ENCODE peak calls at places on chromosome 5, in seven cellular contexts. One of them, this sample, is unnamed.

GRCh38 chr5:154288145-154288544 is 97.6 kb downstream of the GALNT10 start:
- DNase-seq in HepG2: peak
- DNase-seq in HCT116: no peak
- DNase-seq in K562: no peak
- DNase-seq in GM12878: no peak
- DNase-seq in H1: no peak
- DNase-seq in SK-N-SH: no peak
- DNase-seq in this sample: peak

GRCh38 chr5:18375637-18376036 is 741.4 kb downstream of the TAF11L14 start:
- DNase-seq in HepG2: no peak
- DNase-seq in HCT116: no peak
- DNase-seq in K562: no peak
- DNase-seq in GM12878: no peak
- DNase-seq in H1: no peak
- DNase-seq in SK-N-SH: peak
- DNase-seq in this sample: no peak

GRCh38 chr5:21807953-21808352 is 1045.2 kb downstream of the CDH12 start:
- DNase-seq in HepG2: no peak
- DNase-seq in HCT116: no peak
- DNase-seq in K562: no peak
- DNase-seq in GM12878: no peak
- DNase-seq in H1: no peak
- DNase-seq in SK-N-SH: no peak
- DNase-seq in this sample: peak

GRCh38 chr5:134227786-134228185 is 1.9 kb upstream of the PPP2CA start:
- DNase-seq in HepG2: peak
- DNase-seq in HCT116: no peak
- DNase-seq in K562: no peak
- DNase-seq in GM12878: no peak
- DNase-seq in H1: no peak
- DNase-seq in SK-N-SH: no peak
- DNase-seq in this sample: no peak

GRCh38 chr5:150461231-150461630 is 11.7 kb upstream of the RPS14 start:
- DNase-seq in HepG2: no peak
- DNase-seq in HCT116: no peak
- DNase-seq in K562: peak
- DNase-seq in GM12878: peak
- DNase-seq in H1: no peak
- DNase-seq in SK-N-SH: no peak
- DNase-seq in this sample: no peak

GRCh38 chr5:133753856-133754255 is 141.5 kb upstream of the FSTL4 start:
- DNase-seq in HepG2: no peak
- DNase-seq in HCT116: no peak
- DNase-seq in K562: no peak
- DNase-seq in GM12878: no peak
- DNase-seq in H1: no peak
- DNase-seq in SK-N-SH: no peak
- DNase-seq in this sample: no peak

GRCh38 chr5:22496666-22497065 is 356.5 kb downstream of the CDH12 start:
- DNase-seq in HepG2: no peak
- DNase-seq in HCT116: no peak
- DNase-seq in K562: no peak
- DNase-seq in GM12878: no peak
- DNase-seq in H1: no peak
- DNase-seq in SK-N-SH: no peak
- DNase-seq in this sample: no peak

GRCh38 chr5:79689541-79690466 is at the start of gene CMYA5:
- DNase-seq in HepG2: no peak
- DNase-seq in HCT116: no peak
- DNase-seq in K562: no peak
- DNase-seq in GM12878: no peak
- DNase-seq in H1: no peak
- DNase-seq in SK-N-SH: no peak
- DNase-seq in this sample: peak

GRCh38 chr5:33524476-33524875 is 83.7 kb downstream of the TARS1 start:
- DNase-seq in HepG2: no peak
- DNase-seq in HCT116: no peak
- DNase-seq in K562: no peak
- DNase-seq in GM12878: no peak
- DNase-seq in H1: no peak
- DNase-seq in SK-N-SH: no peak
- DNase-seq in this sample: no peak

GRCh38 chr5:33312631-33313030 is 128.1 kb upstream of the TARS1 start:
- DNase-seq in HepG2: no peak
- DNase-seq in HCT116: no peak
- DNase-seq in K562: no peak
- DNase-seq in GM12878: no peak
- DNase-seq in H1: no peak
- DNase-seq in SK-N-SH: no peak
- DNase-seq in this sample: no peak

GRCh38 chr5:179765400-179765799 is 28.4 kb upstream of the LTC4S start:
- DNase-seq in HepG2: no peak
- DNase-seq in HCT116: no peak
- DNase-seq in K562: no peak
- DNase-seq in GM12878: no peak
- DNase-seq in H1: no peak
- DNase-seq in SK-N-SH: peak
- DNase-seq in this sample: no peak

GRCh38 chr5:4924581-4924980 is 215.5 kb upstream of the ADAMTS16 start:
- DNase-seq in HepG2: no peak
- DNase-seq in HCT116: no peak
- DNase-seq in K562: no peak
- DNase-seq in GM12878: no peak
- DNase-seq in H1: no peak
- DNase-seq in SK-N-SH: no peak
- DNase-seq in this sample: no peak

GRCh38 chr5:60520451-60521210 is 179.3 kb downstream of the DEPDC1B start:
- DNase-seq in HepG2: no peak
- DNase-seq in HCT116: no peak
- DNase-seq in K562: no peak
- DNase-seq in GM12878: no peak
- DNase-seq in H1: no peak
- DNase-seq in SK-N-SH: no peak
- DNase-seq in this sample: no peak

GRCh38 chr5:100502684-100503083 is 32.5 kb upstream of the FAM174A start:
- DNase-seq in HepG2: no peak
- DNase-seq in HCT116: no peak
- DNase-seq in K562: no peak
- DNase-seq in GM12878: no peak
- DNase-seq in H1: no peak
- DNase-seq in SK-N-SH: no peak
- DNase-seq in this sample: no peak

GRCh38 chr5:6712136-6712581 is 1.1 kb upstream of the TENT4A start:
- DNase-seq in HepG2: peak
- DNase-seq in HCT116: no peak
- DNase-seq in K562: peak
- DNase-seq in GM12878: no peak
- DNase-seq in H1: no peak
- DNase-seq in SK-N-SH: peak
- DNase-seq in this sample: no peak

GRCh38 chr5:170307575-170308465 is 10.2 kb upstream of the LCP2 start:
- DNase-seq in HepG2: no peak
- DNase-seq in HCT116: no peak
- DNase-seq in K562: peak
- DNase-seq in GM12878: no peak
- DNase-seq in H1: no peak
- DNase-seq in SK-N-SH: no peak
- DNase-seq in this sample: peak

GRCh38 chr5:121503111-121503840 is 348.4 kb upstream of the FTMT start:
- DNase-seq in HepG2: peak
- DNase-seq in HCT116: peak
- DNase-seq in K562: peak
- DNase-seq in GM12878: no peak
- DNase-seq in H1: peak
- DNase-seq in SK-N-SH: peak
- DNase-seq in this sample: no peak

GRCh38 chr5:135743684-135744083 is 90.8 kb upstream of the SLC25A48 start:
- DNase-seq in HepG2: no peak
- DNase-seq in HCT116: no peak
- DNase-seq in K562: no peak
- DNase-seq in GM12878: no peak
- DNase-seq in H1: no peak
- DNase-seq in SK-N-SH: peak
- DNase-seq in this sample: no peak

GRCh38 chr5:135834639-135835529 is at the start of gene SLC25A48:
- DNase-seq in HepG2: peak
- DNase-seq in HCT116: peak
- DNase-seq in K562: peak
- DNase-seq in GM12878: no peak
- DNase-seq in H1: peak
- DNase-seq in SK-N-SH: peak
- DNase-seq in this sample: peak

GRCh38 chr5:107215581-107215980 is 455.2 kb downstream of the EFNA5 start:
- DNase-seq in HepG2: no peak
- DNase-seq in HCT116: no peak
- DNase-seq in K562: no peak
- DNase-seq in GM12878: no peak
- DNase-seq in H1: no peak
- DNase-seq in SK-N-SH: no peak
- DNase-seq in this sample: no peak

DNA sequence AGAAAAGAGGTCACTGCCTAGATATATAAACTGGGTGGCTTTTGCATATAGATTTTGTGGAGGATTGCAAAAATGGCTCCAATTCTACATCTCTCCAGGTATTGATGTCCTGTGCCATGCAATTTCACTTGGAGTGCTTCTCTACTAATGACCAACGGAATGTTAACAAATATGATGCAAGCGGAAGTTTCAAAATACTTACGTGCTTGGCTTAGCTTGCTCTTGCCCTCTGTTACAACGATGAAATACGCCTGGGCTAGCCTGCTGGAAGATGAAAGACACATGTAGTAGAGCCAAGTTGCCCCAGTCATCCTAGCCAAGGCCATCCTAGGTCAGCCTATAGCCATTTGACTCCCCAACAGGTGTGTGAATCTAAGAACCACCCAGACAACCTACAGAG is 3.6 kb upstream of the POC5 start:
- DNase-seq in HepG2: peak
- DNase-seq in HCT116: no peak
- DNase-seq in K562: no peak
- DNase-seq in GM12878: no peak
- DNase-seq in H1: no peak
- DNase-seq in SK-N-SH: no peak
- DNase-seq in this sample: no peak
- TF ChIP-seq JUND in HepG2: no peak
- TF ChIP-seq JUND in HCT116: no peak
- TF ChIP-seq JUND in K562: no peak
- TF ChIP-seq JUND in GM12878: no peak
- TF ChIP-seq JUND in H1: no peak
- TF ChIP-seq JUND in SK-N-SH: no peak
- TF ChIP-seq JUND in this sample: no peak

DNA sequence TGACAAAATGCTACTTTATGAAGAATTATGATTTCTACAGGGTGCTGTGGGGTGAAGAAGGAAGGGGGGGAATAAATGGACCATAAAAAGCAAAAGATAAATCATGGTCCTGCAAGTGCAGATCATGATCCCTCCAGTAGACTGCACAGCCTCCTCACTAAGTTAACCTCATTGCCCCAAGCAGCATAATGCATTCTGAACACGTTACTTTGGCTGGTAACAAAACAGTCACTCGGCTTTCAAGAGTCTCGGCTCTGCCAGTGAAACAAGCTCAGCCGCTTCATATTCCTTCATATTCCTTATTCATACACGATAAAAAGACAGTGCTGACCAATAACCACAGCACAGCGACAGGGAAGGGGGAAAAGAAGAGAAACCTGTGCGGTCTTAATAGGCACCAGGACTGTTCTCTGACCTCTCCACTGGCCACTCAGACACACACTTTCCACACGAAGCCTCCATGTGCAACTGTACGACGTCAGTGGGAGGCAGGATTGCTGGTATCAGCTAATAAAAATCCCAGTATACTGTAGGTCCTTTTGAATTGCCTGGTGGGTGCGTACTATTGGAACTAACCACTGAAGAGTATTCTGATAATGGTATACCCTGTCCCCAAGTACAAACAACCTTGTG is 60.5 kb downstream of the ANKH start:
- DNase-seq in HepG2: no peak
- DNase-seq in HCT116: no peak
- DNase-seq in K562: no peak
- DNase-seq in GM12878: no peak
- DNase-seq in H1: no peak
- DNase-seq in SK-N-SH: no peak
- DNase-seq in this sample: no peak
- TF ChIP-seq JUND in HepG2: no peak
- TF ChIP-seq JUND in HCT116: no peak
- TF ChIP-seq JUND in K562: no peak
- TF ChIP-seq JUND in GM12878: no peak
- TF ChIP-seq JUND in H1: no peak
- TF ChIP-seq JUND in SK-N-SH: no peak
- TF ChIP-seq JUND in this sample: no peak

GRCh38 chr5:116137544-116138378 is 52.9 kb downstream of the COMMD10 start:
- DNase-seq in HepG2: peak
- DNase-seq in HCT116: peak
- DNase-seq in K562: peak
- DNase-seq in GM12878: peak
- DNase-seq in H1: no peak
- DNase-seq in SK-N-SH: peak
- DNase-seq in this sample: peak
- TF ChIP-seq JUND in HepG2: no peak
- TF ChIP-seq JUND in HCT116: no peak
- TF ChIP-seq JUND in K562: no peak
- TF ChIP-seq JUND in GM12878: no peak
- TF ChIP-seq JUND in H1: no peak
- TF ChIP-seq JUND in SK-N-SH: no peak
- TF ChIP-seq JUND in this sample: no peak

GRCh38 chr5:109164001-109164400 is 245.8 kb downstream of the PJA2 start:
- DNase-seq in HepG2: no peak
- DNase-seq in HCT116: no peak
- DNase-seq in K562: no peak
- DNase-seq in GM12878: no peak
- DNase-seq in H1: no peak
- DNase-seq in SK-N-SH: no peak
- DNase-seq in this sample: no peak
- TF ChIP-seq JUND in HepG2: no peak
- TF ChIP-seq JUND in HCT116: no peak
- TF ChIP-seq JUND in K562: no peak
- TF ChIP-seq JUND in GM12878: no peak
- TF ChIP-seq JUND in H1: no peak
- TF ChIP-seq JUND in SK-N-SH: no peak
- TF ChIP-seq JUND in this sample: no peak

GRCh38 chr5:132263548-132264261 is 6.2 kb downstream of the PDLIM4 start:
- DNase-seq in HepG2: no peak
- DNase-seq in HCT116: no peak
- DNase-seq in K562: peak
- DNase-seq in GM12878: no peak
- DNase-seq in H1: no peak
- DNase-seq in SK-N-SH: peak
- DNase-seq in this sample: no peak

GRCh38 chr5:132261881-132262845 is 4.7 kb downstream of the PDLIM4 start:
- DNase-seq in HepG2: no peak
- DNase-seq in HCT116: no peak
- DNase-seq in K562: no peak
- DNase-seq in GM12878: no peak
- DNase-seq in H1: no peak
- DNase-seq in SK-N-SH: no peak
- DNase-seq in this sample: no peak

GRCh38 chr5:132264546-132265335 is 7.2 kb downstream of the PDLIM4 start:
- DNase-seq in HepG2: no peak
- DNase-seq in HCT116: no peak
- DNase-seq in K562: peak
- DNase-seq in GM12878: no peak
- DNase-seq in H1: no peak
- DNase-seq in SK-N-SH: no peak
- DNase-seq in this sample: no peak

GRCh38 chr5:132260714-132261615 is 3.5 kb downstream of the PDLIM4 start:
- DNase-seq in HepG2: no peak
- DNase-seq in HCT116: peak
- DNase-seq in K562: peak
- DNase-seq in GM12878: peak
- DNase-seq in H1: no peak
- DNase-seq in SK-N-SH: no peak
- DNase-seq in this sample: no peak

GRCh38 chr5:132262882-132263547 is 5.5 kb downstream of the PDLIM4 start:
- DNase-seq in HepG2: no peak
- DNase-seq in HCT116: no peak
- DNase-seq in K562: no peak
- DNase-seq in GM12878: no peak
- DNase-seq in H1: no peak
- DNase-seq in SK-N-SH: no peak
- DNase-seq in this sample: no peak
- TF ChIP-seq JUND in HepG2: no peak
- TF ChIP-seq JUND in HCT116: no peak
- TF ChIP-seq JUND in K562: no peak
- TF ChIP-seq JUND in GM12878: no peak
- TF ChIP-seq JUND in H1: no peak
- TF ChIP-seq JUND in SK-N-SH: no peak
- TF ChIP-seq JUND in this sample: no peak

This sample was measured in T47D.